ENCODE peak calls at places on chromosomes 11 and 22, in four cellular contexts. P is cardiac muscle cell, O is left ventricle myocardium inferior, Z is vagina. W is an unnamed sample.

GRCh38 chr11:1199689-1200610 is 22.9 kb upstream of the MUC5B start:
- DNase-seq in P (no peak), O (peak), Z (no peak), W (no peak)

GRCh38 chr11:121476379-121477032 is 23.7 kb upstream of the SORL1-AS1 start:
- DNase-seq in P (no peak), O (no peak), Z (no peak), W (no peak)

GRCh38 chr11:57307666-57308270 is 17.0 kb downstream of the TNKS1BP1 start:
- DNase-seq in P (no peak), O (no peak), Z (no peak), W (no peak)

GRCh38 chr11:67732045-67732787 is 57.8 kb upstream of the ALDH3B2 start:
- DNase-seq in P (no peak), O (no peak), Z (no peak), W (no peak)

GRCh38 chr22:49951001-49951677 is 9.4 kb upstream of the PIM3 start:
- DNase-seq in P (no peak), O (no peak), Z (no peak), W (no peak)

GRCh38 chr11:8604078-8604723 is 10.2 kb upstream of the STK33 start:
- DNase-seq in P (peak), O (peak), Z (peak), W (peak)

GRCh38 chr11:82315093-82315492 is 418.6 kb downstream of the FAM181B start:
- DNase-seq in P (no peak), O (no peak), Z (no peak), W (peak)

GRCh38 chr11:57072640-57073039 is 83.9 kb downstream of the OR5AK2 start:
- DNase-seq in P (peak), O (no peak), Z (no peak), W (no peak)

GRCh38 chr11:10504490-10504889 is 36.5 kb downstream of the RNF141 start:
- DNase-seq in P (no peak), O (no peak), Z (no peak), W (no peak)

GRCh38 chr11:336666-337002 is 16.0 kb upstream of the IFITM3 start:
- DNase-seq in P (no peak), O (no peak), Z (no peak), W (no peak)

GRCh38 chr22:24112188-24112587 is 69.1 kb upstream of the SUSD2 start:
- DNase-seq in P (peak), O (no peak), Z (no peak), W (no peak)

GRCh38 chr11:72439455-72439854 is 5.1 kb upstream of the CLPB start:
- DNase-seq in P (peak), O (no peak), Z (no peak), W (no peak)

GRCh38 chr11:62994775-62995174 is 10.0 kb upstream of the SLC22A6 start:
- DNase-seq in P (no peak), O (no peak), Z (no peak), W (no peak)

GRCh38 chr11:33656768-33657167 is 43.9 kb downstream of the C11orf91 start:
- DNase-seq in P (no peak), O (no peak), Z (no peak), W (no peak)

GRCh38 chr11:3105791-3106735 is 48.8 kb upstream of the CARS1 start:
- DNase-seq in P (no peak), O (no peak), Z (no peak), W (no peak)

GRCh38 chr11:70620510-70621184 is 222.3 kb downstream of the CTTN start:
- DNase-seq in P (no peak), O (no peak), Z (no peak), W (no peak)